ENCODE peak calls at places on chromosome 21, in seven cellular contexts. One of them, this sample, is unnamed.

GRCh38 chr21:33403128-33403785 is at the start of gene IFNGR2:
- DNase-seq in cardiac fibroblast: peak; percentile 52
- DNase-seq in hepatocyte: peak; percentile 81
- DNase-seq in kidney epithelial cell: no peak
- DNase-seq in astrocyte: no peak
- DNase-seq in colonic mucosa: no peak
- DNase-seq in AG09309: no peak
- DNase-seq in this sample: no peak

GRCh38 chr21:35926003-35926541 is 134.3 kb downstream of the SETD4 start:
- DNase-seq in cardiac fibroblast: no peak
- DNase-seq in hepatocyte: no peak
- DNase-seq in kidney epithelial cell: no peak
- DNase-seq in astrocyte: no peak
- DNase-seq in colonic mucosa: no peak
- DNase-seq in AG09309: no peak
- DNase-seq in this sample: no peak

GRCh38 chr21:35216966-35217365 is 167.9 kb upstream of the RUNX1 start:
- DNase-seq in cardiac fibroblast: no peak
- DNase-seq in hepatocyte: no peak
- DNase-seq in kidney epithelial cell: no peak
- DNase-seq in astrocyte: no peak
- DNase-seq in colonic mucosa: no peak
- DNase-seq in AG09309: no peak
- DNase-seq in this sample: no peak

GRCh38 chr21:35904995-35905972 is 155.0 kb downstream of the SETD4 start:
- DNase-seq in cardiac fibroblast: peak; percentile 67
- DNase-seq in hepatocyte: no peak
- DNase-seq in kidney epithelial cell: no peak
- DNase-seq in astrocyte: no peak
- DNase-seq in colonic mucosa: no peak
- DNase-seq in AG09309: no peak
- DNase-seq in this sample: no peak

GRCh38 chr21:34166468-34166867 is 93.1 kb downstream of the MRPS6 start:
- DNase-seq in cardiac fibroblast: no peak
- DNase-seq in hepatocyte: no peak
- DNase-seq in kidney epithelial cell: no peak
- DNase-seq in astrocyte: no peak
- DNase-seq in colonic mucosa: no peak
- DNase-seq in AG09309: no peak
- DNase-seq in this sample: no peak

GRCh38 chr21:34775793-34776192 is 107.0 kb downstream of the CLIC6 start:
- DNase-seq in cardiac fibroblast: no peak
- DNase-seq in hepatocyte: no peak
- DNase-seq in kidney epithelial cell: no peak
- DNase-seq in astrocyte: peak; percentile 35
- DNase-seq in colonic mucosa: no peak
- DNase-seq in AG09309: no peak
- DNase-seq in this sample: peak; percentile 54

GRCh38 chr21:36188937-36189336 is 32.3 kb downstream of the DOP1B start:
- DNase-seq in cardiac fibroblast: no peak
- DNase-seq in hepatocyte: no peak
- DNase-seq in kidney epithelial cell: no peak
- DNase-seq in astrocyte: no peak
- DNase-seq in colonic mucosa: no peak
- DNase-seq in AG09309: no peak
- DNase-seq in this sample: no peak

GRCh38 chr21:20424943-20425342 is 573.3 kb upstream of the NCAM2 start:
- DNase-seq in cardiac fibroblast: no peak
- DNase-seq in hepatocyte: no peak
- DNase-seq in kidney epithelial cell: no peak
- DNase-seq in astrocyte: no peak
- DNase-seq in colonic mucosa: no peak
- DNase-seq in AG09309: no peak
- DNase-seq in this sample: no peak

GRCh38 chr21:14762734-14763694 is 216.9 kb upstream of the SAMSN1 start:
- DNase-seq in cardiac fibroblast: no peak
- DNase-seq in hepatocyte: no peak
- DNase-seq in kidney epithelial cell: no peak
- DNase-seq in astrocyte: no peak
- DNase-seq in colonic mucosa: no peak
- DNase-seq in AG09309: no peak
- DNase-seq in this sample: no peak

GRCh38 chr21:15221799-15222386 is 157.1 kb upstream of the NRIP1 start:
- DNase-seq in cardiac fibroblast: peak; percentile 85
- DNase-seq in hepatocyte: peak; percentile 48
- DNase-seq in kidney epithelial cell: peak; percentile 72
- DNase-seq in astrocyte: peak; percentile 73
- DNase-seq in colonic mucosa: no peak
- DNase-seq in AG09309: no peak
- DNase-seq in this sample: no peak

GRCh38 chr21:15065381-15066230 is 806 bp upstream of the NRIP1 start:
- DNase-seq in cardiac fibroblast: peak; percentile 89
- DNase-seq in hepatocyte: peak; percentile 77
- DNase-seq in kidney epithelial cell: peak; percentile 54
- DNase-seq in astrocyte: peak; percentile 85
- DNase-seq in colonic mucosa: peak; percentile 86
- DNase-seq in AG09309: peak; percentile 63
- DNase-seq in this sample: peak; percentile 94

GRCh38 chr21:34924194-34924593 is 124.9 kb downstream of the RUNX1 start:
- DNase-seq in cardiac fibroblast: no peak
- DNase-seq in hepatocyte: no peak
- DNase-seq in kidney epithelial cell: no peak
- DNase-seq in astrocyte: no peak
- DNase-seq in colonic mucosa: no peak
- DNase-seq in AG09309: no peak
- DNase-seq in this sample: no peak

GRCh38 chr21:20996421-20997307 is 1.5 kb upstream of the NCAM2 start:
- DNase-seq in cardiac fibroblast: peak; percentile 41
- DNase-seq in hepatocyte: peak; percentile 5
- DNase-seq in kidney epithelial cell: no peak
- DNase-seq in astrocyte: peak; percentile 70
- DNase-seq in colonic mucosa: no peak
- DNase-seq in AG09309: no peak
- DNase-seq in this sample: no peak

GRCh38 chr21:25887166-25887565 is 152.4 kb downstream of the GABPA start:
- DNase-seq in cardiac fibroblast: no peak
- DNase-seq in hepatocyte: no peak
- DNase-seq in kidney epithelial cell: no peak
- DNase-seq in astrocyte: no peak
- DNase-seq in colonic mucosa: peak; percentile 68
- DNase-seq in AG09309: no peak
- DNase-seq in this sample: no peak
- TF ChIP-seq CTCF in cardiac fibroblast: peak; percentile 16
- TF ChIP-seq CTCF in hepatocyte: no peak
- TF ChIP-seq CTCF in kidney epithelial cell: no peak
- TF ChIP-seq CTCF in astrocyte: no peak
- TF ChIP-seq CTCF in colonic mucosa: no peak
- TF ChIP-seq CTCF in AG09309: peak; percentile 4
- TF ChIP-seq CTCF in this sample: no peak

GRCh38 chr21:31137951-31138350 is 99.7 kb upstream of the KRTAP19-8 start:
- DNase-seq in cardiac fibroblast: no peak
- DNase-seq in hepatocyte: no peak
- DNase-seq in kidney epithelial cell: no peak
- DNase-seq in astrocyte: no peak
- DNase-seq in colonic mucosa: no peak
- DNase-seq in AG09309: no peak
- DNase-seq in this sample: no peak
- H3K4me3 ChIP-seq in cardiac fibroblast: no peak overlapping the region
- H3K4me3 ChIP-seq in hepatocyte: no peak overlapping the region
- H3K4me3 ChIP-seq in kidney epithelial cell: no peak overlapping the region
- H3K4me3 ChIP-seq in astrocyte: no peak overlapping the region
- H3K4me3 ChIP-seq in colonic mucosa: no peak overlapping the region
- H3K4me3 ChIP-seq in AG09309: no peak overlapping the region
- H3K4me3 ChIP-seq in this sample: no peak overlapping the region

GRCh38 chr21:39364949-39365348 is 16.1 kb upstream of the HMGN1 start:
- DNase-seq in cardiac fibroblast: no peak
- DNase-seq in hepatocyte: no peak
- DNase-seq in kidney epithelial cell: no peak
- DNase-seq in astrocyte: no peak
- DNase-seq in colonic mucosa: no peak
- DNase-seq in AG09309: no peak
- DNase-seq in this sample: no peak

GRCh38 chr21:39367783-39368182 is 18.9 kb upstream of the HMGN1 start:
- DNase-seq in cardiac fibroblast: no peak
- DNase-seq in hepatocyte: no peak
- DNase-seq in kidney epithelial cell: no peak
- DNase-seq in astrocyte: no peak
- DNase-seq in colonic mucosa: no peak
- DNase-seq in AG09309: no peak
- DNase-seq in this sample: no peak

GRCh38 chr21:39366563-39366962 is 17.7 kb upstream of the HMGN1 start:
- DNase-seq in cardiac fibroblast: no peak
- DNase-seq in hepatocyte: no peak
- DNase-seq in kidney epithelial cell: no peak
- DNase-seq in astrocyte: no peak
- DNase-seq in colonic mucosa: no peak
- DNase-seq in AG09309: no peak
- DNase-seq in this sample: no peak

GRCh38 chr21:39362733-39363132 is 13.8 kb upstream of the HMGN1 start:
- DNase-seq in cardiac fibroblast: no peak
- DNase-seq in hepatocyte: no peak
- DNase-seq in kidney epithelial cell: no peak
- DNase-seq in astrocyte: no peak
- DNase-seq in colonic mucosa: no peak
- DNase-seq in AG09309: no peak
- DNase-seq in this sample: no peak

DNA sequence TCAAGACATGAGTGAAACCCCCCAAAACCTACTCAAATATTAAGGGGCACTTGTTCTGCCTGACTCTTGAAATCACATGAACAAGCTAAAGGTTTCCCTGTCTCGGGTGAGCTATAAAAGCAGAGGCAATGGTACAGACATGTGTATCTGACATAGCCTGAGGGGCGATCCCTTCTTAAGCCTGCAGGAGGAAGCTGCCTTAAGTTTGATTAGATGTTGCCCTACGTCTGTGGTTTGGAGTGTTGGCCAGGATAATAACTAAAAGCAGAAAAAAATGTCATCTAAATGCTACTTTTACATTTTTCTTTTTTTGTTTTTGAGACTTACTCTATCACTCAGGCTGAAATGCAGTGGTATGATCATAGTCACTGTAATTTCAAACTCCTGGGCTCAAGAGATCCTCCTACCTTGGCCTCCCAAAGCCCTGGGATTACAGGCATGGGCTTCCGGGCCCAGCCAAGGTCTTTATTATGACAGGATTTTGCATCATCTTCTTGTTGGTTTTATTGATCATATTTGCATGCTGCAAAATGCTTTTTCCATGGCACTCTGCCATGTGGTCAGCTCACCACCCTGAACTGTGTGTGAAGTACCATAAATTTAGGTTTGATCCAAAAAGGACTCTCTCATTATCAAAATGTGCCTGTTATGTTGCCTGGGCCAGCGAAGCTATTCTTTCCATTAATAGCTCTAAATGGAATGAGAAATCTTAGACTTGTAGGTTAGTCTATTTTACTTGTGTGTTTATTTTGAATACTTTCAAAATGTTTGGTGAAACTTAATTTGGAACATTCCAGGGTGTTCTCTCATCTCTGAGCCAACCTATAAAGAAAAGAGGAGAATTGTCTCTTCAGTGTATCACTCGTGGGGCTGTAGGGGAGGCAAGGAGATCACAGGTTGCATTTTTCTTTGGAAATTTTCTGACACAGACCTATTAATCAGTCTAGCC is 15.0 kb upstream of the HMGN1 start:
- DNase-seq in cardiac fibroblast: no peak
- DNase-seq in hepatocyte: no peak
- DNase-seq in kidney epithelial cell: no peak
- DNase-seq in astrocyte: no peak
- DNase-seq in colonic mucosa: no peak
- DNase-seq in AG09309: no peak
- DNase-seq in this sample: no peak
- TF ChIP-seq CTCF in cardiac fibroblast: no peak
- TF ChIP-seq CTCF in hepatocyte: no peak
- TF ChIP-seq CTCF in kidney epithelial cell: no peak
- TF ChIP-seq CTCF in astrocyte: no peak
- TF ChIP-seq CTCF in colonic mucosa: no peak
- TF ChIP-seq CTCF in AG09309: no peak
- TF ChIP-seq CTCF in this sample: no peak

GRCh38 chr21:45109831-45110492 is 35.6 kb downstream of the ADARB1 start:
- DNase-seq in cardiac fibroblast: no peak
- DNase-seq in hepatocyte: no peak
- DNase-seq in kidney epithelial cell: peak; percentile 14
- DNase-seq in astrocyte: peak; percentile 23
- DNase-seq in colonic mucosa: no peak
- DNase-seq in AG09309: no peak
- DNase-seq in this sample: no peak
- H3K4me3 ChIP-seq in cardiac fibroblast: no peak overlapping the region
- H3K4me3 ChIP-seq in hepatocyte: no peak overlapping the region
- H3K4me3 ChIP-seq in kidney epithelial cell: no peak overlapping the region
- H3K4me3 ChIP-seq in astrocyte: no peak overlapping the region
- H3K4me3 ChIP-seq in colonic mucosa: no peak overlapping the region
- H3K4me3 ChIP-seq in AG09309: no peak overlapping the region
- H3K4me3 ChIP-seq in this sample: no peak overlapping the region

GRCh38 chr21:40841524-40842196 is 5.3 kb downstream of the DSCAM start:
- DNase-seq in cardiac fibroblast: no peak
- DNase-seq in hepatocyte: peak; percentile 86
- DNase-seq in kidney epithelial cell: peak; percentile 2
- DNase-seq in astrocyte: peak; percentile 20
- DNase-seq in colonic mucosa: no peak
- DNase-seq in AG09309: no peak
- DNase-seq in this sample: no peak

GRCh38 chr21:40839551-40839950 is 7.4 kb downstream of the DSCAM start:
- DNase-seq in cardiac fibroblast: no peak
- DNase-seq in hepatocyte: no peak
- DNase-seq in kidney epithelial cell: no peak
- DNase-seq in astrocyte: peak; percentile 19
- DNase-seq in colonic mucosa: no peak
- DNase-seq in AG09309: no peak
- DNase-seq in this sample: no peak

GRCh38 chr21:40840441-40840840 is 6.5 kb downstream of the DSCAM start:
- DNase-seq in cardiac fibroblast: no peak
- DNase-seq in hepatocyte: no peak
- DNase-seq in kidney epithelial cell: no peak
- DNase-seq in astrocyte: peak; percentile 16
- DNase-seq in colonic mucosa: no peak
- DNase-seq in AG09309: no peak
- DNase-seq in this sample: no peak

GRCh38 chr21:40844935-40845334 is 2.0 kb downstream of the DSCAM start:
- DNase-seq in cardiac fibroblast: no peak
- DNase-seq in hepatocyte: no peak
- DNase-seq in kidney epithelial cell: no peak
- DNase-seq in astrocyte: no peak
- DNase-seq in colonic mucosa: no peak
- DNase-seq in AG09309: no peak
- DNase-seq in this sample: no peak

DNA sequence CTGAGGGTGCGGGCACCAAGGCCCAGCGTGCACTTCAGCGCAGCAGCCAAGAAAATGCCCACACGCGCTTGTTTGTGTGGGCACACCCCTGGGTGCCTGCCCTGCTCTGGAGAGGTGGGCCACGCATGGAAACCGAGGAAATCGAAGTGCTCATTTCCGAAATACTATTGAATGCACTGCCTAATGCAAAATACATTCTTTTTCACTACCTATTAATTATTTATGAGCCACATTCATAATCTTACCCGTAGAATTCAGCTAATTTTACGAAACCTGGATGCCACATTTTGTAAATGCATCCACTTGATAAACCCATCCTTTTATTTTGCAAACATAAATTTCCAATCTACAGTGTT is 4.8 kb downstream of the DSCAM start:
- DNase-seq in cardiac fibroblast: no peak
- DNase-seq in hepatocyte: no peak
- DNase-seq in kidney epithelial cell: no peak
- DNase-seq in astrocyte: no peak
- DNase-seq in colonic mucosa: no peak
- DNase-seq in AG09309: no peak
- DNase-seq in this sample: no peak
- TF ChIP-seq CTCF in cardiac fibroblast: no peak
- TF ChIP-seq CTCF in hepatocyte: no peak
- TF ChIP-seq CTCF in kidney epithelial cell: no peak
- TF ChIP-seq CTCF in astrocyte: no peak
- TF ChIP-seq CTCF in colonic mucosa: no peak
- TF ChIP-seq CTCF in AG09309: no peak
- TF ChIP-seq CTCF in this sample: no peak

This sample was measured in vagina.